ENCODE peak calls at places on chromosomes 16 and 17, in nine cellular contexts. Z, P, F, I, H, A, K, U and M are unnamed samples.

GRCh38 chr16:12092347-12092882 is 115.9 kb downstream of the SNX29 start:
- DNase-seq in Z (no peak), P (peak), F (no peak), I (no peak), H (no peak), A (no peak), K (no peak), U (no peak), M (no peak)

GRCh38 chr17:51263001-51263400 is 2.7 kb downstream of the UTP18 start:
- DNase-seq in Z (no peak), P (no peak), F (no peak), I (no peak), H (no peak), A (no peak), K (no peak), U (no peak), M (no peak)

GRCh38 chr17:59418732-59419166 is 87.3 kb downstream of the YPEL2 start:
- DNase-seq in Z (no peak), P (no peak), F (no peak), I (no peak), H (no peak), A (no peak), K (no peak), U (no peak), M (no peak)

GRCh38 chr17:8745586-8746500 is 1.2 kb upstream of the CCDC42 start:
- DNase-seq in Z (peak), P (no peak), F (peak), I (peak), H (peak), A (peak), K (peak), U (peak), M (no peak)

GRCh38 chr17:43966276-43966675 is 12.5 kb upstream of the PYY start:
- DNase-seq in Z (no peak), P (no peak), F (no peak), I (no peak), H (no peak), A (no peak), K (no peak), U (no peak), M (no peak)

GRCh38 chr16:48003226-48003907 is 152.4 kb downstream of the ABCC12 start:
- DNase-seq in Z (no peak), P (no peak), F (no peak), I (no peak), H (no peak), A (no peak), K (no peak), U (no peak), M (no peak)

GRCh38 chr16:89615176-89615575 is 1.7 kb downstream of the DPEP1 start:
- DNase-seq in Z (no peak), P (no peak), F (no peak), I (no peak), H (no peak), A (no peak), K (no peak), U (no peak), M (no peak)

GRCh38 chr16:30941600-30942420 is 7.1 kb upstream of the ORAI3 start:
- DNase-seq in Z (no peak), P (no peak), F (peak), I (peak), H (peak), A (peak), K (peak), U (peak), M (no peak)

GRCh38 chr17:29579866-29580771 is 9.3 kb downstream of the GIT1 start:
- DNase-seq in Z (peak), P (no peak), F (peak), I (peak), H (peak), A (peak), K (peak), U (peak), M (peak)

GRCh38 chr16:48194828-48195566 is 39.2 kb upstream of the ABCC12 start:
- DNase-seq in Z (no peak), P (no peak), F (no peak), I (no peak), H (no peak), A (no peak), K (no peak), U (peak), M (peak)

GRCh38 chr16:19698480-19699465 is 19.3 kb downstream of the KNOP1 start:
- DNase-seq in Z (no peak), P (no peak), F (no peak), I (no peak), H (no peak), A (no peak), K (no peak), U (no peak), M (no peak)

GRCh38 chr17:29722411-29723198 is 99.9 kb upstream of the CORO6 start:
- DNase-seq in Z (peak), P (peak), F (peak), I (no peak), H (no peak), A (peak), K (peak), U (no peak), M (no peak)

GRCh38 chr17:45149669-45150603 is 1.7 kb downstream of the HEXIM1 start:
- DNase-seq in Z (peak), P (no peak), F (no peak), I (no peak), H (no peak), A (no peak), K (peak), U (peak), M (no peak)

GRCh38 chr16:9778879-9779278 is 403.3 kb downstream of the GRIN2A start:
- DNase-seq in Z (no peak), P (no peak), F (no peak), I (no peak), H (no peak), A (no peak), K (no peak), U (no peak), M (no peak)

GRCh38 chr16:1344499-1344898 is 7.2 kb downstream of the TSR3 start:
- DNase-seq in Z (no peak), P (no peak), F (no peak), I (no peak), H (no peak), A (no peak), K (no peak), U (no peak), M (no peak)

GRCh38 chr17:45355087-45355486 is 38.3 kb upstream of the MAP3K14 start:
- DNase-seq in Z (no peak), P (no peak), F (no peak), I (no peak), H (no peak), A (no peak), K (no peak), U (no peak), M (no peak)

GRCh38 chr17:17742133-17742621 is 60.9 kb downstream of the RAI1 start:
- DNase-seq in Z (no peak), P (no peak), F (no peak), I (no peak), H (no peak), A (no peak), K (no peak), U (no peak), M (no peak)

GRCh38 chr17:4796550-4796915 is 569 bp downstream of the PSMB6 start:
- DNase-seq in Z (no peak), P (no peak), F (no peak), I (no peak), H (peak), A (no peak), K (no peak), U (no peak), M (no peak)

GRCh38 chr17:37338847-37339246 is 36.9 kb upstream of the C17orf78 start:
- DNase-seq in Z (no peak), P (no peak), F (no peak), I (no peak), H (no peak), A (no peak), K (no peak), U (no peak), M (no peak)

GRCh38 chr16:50210266-50211038 is 55.9 kb upstream of the ADCY7 start:
- DNase-seq in Z (peak), P (peak), F (peak), I (peak), H (peak), A (peak), K (peak), U (peak), M (peak)

GRCh38 chr17:63919311-63919723 is 678 bp upstream of the GH1 start:
- DNase-seq in Z (peak), P (no peak), F (peak), I (peak), H (peak), A (peak), K (peak), U (peak), M (no peak)

GRCh38 chr16:86252596-86252995 is 257.7 kb upstream of the FOXF1 start:
- DNase-seq in Z (no peak), P (no peak), F (no peak), I (no peak), H (no peak), A (no peak), K (no peak), U (no peak), M (no peak)

GRCh38 chr16:81158964-81159363 is 62.8 kb upstream of the GCSH start:
- DNase-seq in Z (no peak), P (no peak), F (no peak), I (no peak), H (no peak), A (no peak), K (no peak), U (no peak), M (no peak)

GRCh38 chr17:71667661-71668060 is 453.2 kb upstream of the SOX9 start:
- DNase-seq in Z (no peak), P (no peak), F (no peak), I (no peak), H (no peak), A (no peak), K (no peak), U (no peak), M (no peak)

GRCh38 chr16:48041861-48042435 is 113.8 kb downstream of the ABCC12 start:
- DNase-seq in Z (no peak), P (no peak), F (no peak), I (no peak), H (no peak), A (no peak), K (no peak), U (peak), M (no peak)

GRCh38 chr16:64742560-64742959 is 379.3 kb downstream of the CDH11 start:
- DNase-seq in Z (no peak), P (no peak), F (no peak), I (no peak), H (no peak), A (no peak), K (no peak), U (no peak), M (no peak)

GRCh38 chr17:45096141-45096540 is 35.0 kb downstream of the NMT1 start:
- DNase-seq in Z (no peak), P (no peak), F (no peak), I (no peak), H (no peak), A (no peak), K (no peak), U (no peak), M (no peak)

GRCh38 chr16:6103561-6103960 is 1006.0 kb upstream of the EEF2KMT start:
- DNase-seq in Z (no peak), P (no peak), F (no peak), I (no peak), H (no peak), A (no peak), K (no peak), U (no peak), M (no peak)

GRCh38 chr16:74999208-74999682 is 421 bp downstream of the ZNRF1 start:
- DNase-seq in Z (no peak), P (no peak), F (no peak), I (peak), H (peak), A (no peak), K (peak), U (no peak), M (no peak)

GRCh38 chr17:31155208-31155810 is 60.5 kb downstream of the NF1 start:
- DNase-seq in Z (no peak), P (no peak), F (no peak), I (no peak), H (no peak), A (no peak), K (no peak), U (no peak), M (no peak)

GRCh38 chr16:2415085-2415484 is 14.2 kb upstream of the CCNF start:
- DNase-seq in Z (no peak), P (no peak), F (no peak), I (no peak), H (no peak), A (no peak), K (no peak), U (peak), M (no peak)